ENCODE peak calls at places on chromosomes 5 and 9, in seven cellular contexts. Q, R, B, U, P, D and W are unnamed samples.

GRCh38 chr9:115548826-115549225 is 430.9 kb upstream of the TNC start:
- DNase-seq in P (no peak), Q (no peak), U (no peak), D (no peak), B (no peak), R (no peak), W (no peak)

GRCh38 chr5:158423623-158424200 is 564.8 kb upstream of the CLINT1 start:
- DNase-seq in D (peak; percentile 81), Q (no peak), P (no peak), R (no peak), B (no peak), U (no peak), W (no peak)

GRCh38 chr5:135564305-135564704 is 14.5 kb downstream of the CXCL14 start:
- DNase-seq in Q (no peak), U (no peak), P (no peak), R (no peak), B (no peak), D (no peak), W (no peak)

GRCh38 chr9:25678846-25679360 is 659 bp upstream of the TUSC1 start:
- DNase-seq in Q (no peak), U (no peak), R (no peak), P (no peak), B (no peak), D (peak; percentile 3), W (no peak)

GRCh38 chr5:79795764-79796398 is 106.2 kb downstream of the CMYA5 start:
- DNase-seq in B (no peak), D (no peak), P (peak; percentile 22), Q (no peak), U (peak; percentile 36), R (peak; percentile 85), W (no peak)

GRCh38 chr9:91374939-91375338 is 13.2 kb upstream of the AUH start:
- DNase-seq in D (peak; percentile 60), P (no peak), B (no peak), R (no peak), U (no peak), Q (no peak), W (no peak)

GRCh38 chr9:69877852-69878507 is 57.4 kb downstream of the CFAP95 start:
- DNase-seq in D (peak; percentile 53), Q (no peak), P (no peak), R (no peak), U (no peak), B (no peak), W (no peak)

GRCh38 chr5:138620661-138621224 is 45.5 kb upstream of the HSPA9 start:
- DNase-seq in Q (no peak), B (no peak), D (no peak), R (no peak), P (no peak), U (no peak), W (no peak)

GRCh38 chr9:90142580-90142979 is 500.0 kb downstream of the DIRAS2 start:
- DNase-seq in D (peak; percentile 31), Q (no peak), B (peak; percentile 74), U (no peak), R (peak; percentile 18), P (peak; percentile 17), W (no peak)

GRCh38 chr9:70439991-70440706 is 25.7 kb upstream of the KLF9 start:
- DNase-seq in Q (no peak), U (no peak), P (no peak), B (no peak), R (no peak), D (no peak), W (no peak)

GRCh38 chr5:170769236-170769635 is 14.3 kb upstream of the GABRP start:
- DNase-seq in Q (no peak), R (no peak), P (no peak), B (no peak), U (no peak), D (no peak), W (no peak)

GRCh38 chr9:136296434-136297015 is 7.4 kb downstream of the CCDC187 start:
- DNase-seq in B (no peak), R (no peak), Q (no peak), U (no peak), P (no peak), D (no peak), W (no peak)

GRCh38 chr9:15697459-15697858 is 144.6 kb downstream of the CCDC171 start:
- DNase-seq in Q (no peak), B (no peak), P (no peak), D (peak; percentile 39), R (no peak), U (no peak), W (no peak)

GRCh38 chr9:127223810-127224177 is 40.8 kb upstream of the GARNL3 start:
- DNase-seq in R (no peak), B (no peak), U (peak; percentile 28), Q (no peak), P (peak; percentile 34), D (no peak), W (no peak)

GRCh38 chr9:84138543-84138942 is 157.9 kb downstream of the RMI1 start:
- DNase-seq in U (no peak), Q (no peak), B (no peak), D (no peak), R (no peak), P (no peak), W (no peak)

GRCh38 chr9:84141762-84142370 is 161.3 kb downstream of the RMI1 start:
- DNase-seq in D (no peak), P (no peak), U (no peak), R (no peak), B (no peak), Q (no peak), W (no peak)

GRCh38 chr9:84137968-84138367 is 157.4 kb downstream of the RMI1 start:
- DNase-seq in Q (no peak), U (no peak), B (no peak), R (peak; percentile 52), D (no peak), P (no peak), W (no peak)

GRCh38 chr9:84139296-84140100 is 158.9 kb downstream of the RMI1 start:
- DNase-seq in D (peak; percentile 98), B (peak; percentile 79), R (peak; percentile 77), P (peak; percentile 26), U (peak; percentile 44), Q (no peak), W (no peak)

GRCh38 chr9:84140535-84141101 is 160.0 kb downstream of the RMI1 start:
- DNase-seq in R (peak; percentile 48), Q (no peak), U (no peak), P (no peak), D (no peak), B (peak; percentile 43), W (no peak)
- TF ChIP-seq POLR2A in R (no peak), Q (no peak), U (no peak), P (no peak), D (no peak), B (no peak), W (no peak)

GRCh38 chr5:179055436-179055835 is 4.7 kb upstream of the ZNF354C start:
- DNase-seq in Q (no peak), R (no peak), U (no peak), B (no peak), D (no peak), P (no peak), W (no peak)

GRCh38 chr5:179060116-179061008 is at the start of gene ZNF354C:
- DNase-seq in B (peak; percentile 86), R (peak; percentile 82), P (peak; percentile 86), Q (no peak), D (peak; percentile 93), U (peak; percentile 61), W (peak; percentile 23)

GRCh38 chr5:179065703-179066102 is 5.5 kb downstream of the ZNF354C start:
- DNase-seq in B (no peak), U (no peak), Q (no peak), R (no peak), D (no peak), P (no peak), W (no peak)

DNA sequence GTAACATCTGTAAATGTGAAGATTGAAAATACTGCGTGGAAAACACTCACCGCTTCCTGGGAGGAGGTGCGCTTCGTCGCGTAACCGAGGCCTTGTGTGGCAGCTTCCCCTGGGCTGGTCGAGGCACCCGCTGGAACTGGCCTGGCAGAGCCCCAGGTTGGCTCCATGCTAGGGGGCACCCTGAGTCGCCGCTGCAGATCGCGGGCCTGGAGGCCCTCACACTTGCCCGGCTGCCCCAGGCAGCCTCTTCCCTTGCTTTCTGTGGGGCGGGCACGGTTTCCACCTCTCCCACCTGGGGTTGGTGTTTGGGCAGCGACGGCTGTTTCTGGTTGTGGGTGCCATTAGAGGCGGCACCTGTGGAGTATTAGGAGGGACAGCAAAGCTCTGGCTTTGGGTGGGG is 852 bp downstream of the ZNF354C start:
- DNase-seq in B (no peak), Q (no peak), R (no peak), D (no peak), U (no peak), P (peak; percentile 15), W (no peak)
- H3K9me3 ChIP-seq in B (peaks cover 6% of the 10 kb centered on the region), Q (no peaks in the 10 kb centered on the region), R (no peaks in the 10 kb centered on the region), D (no peaks in the 10 kb centered on the region), U (peaks cover 13% of the 10 kb centered on the region), P (no peaks in the 10 kb centered on the region), W (peaks cover 17% of the 10 kb centered on the region)

DNA sequence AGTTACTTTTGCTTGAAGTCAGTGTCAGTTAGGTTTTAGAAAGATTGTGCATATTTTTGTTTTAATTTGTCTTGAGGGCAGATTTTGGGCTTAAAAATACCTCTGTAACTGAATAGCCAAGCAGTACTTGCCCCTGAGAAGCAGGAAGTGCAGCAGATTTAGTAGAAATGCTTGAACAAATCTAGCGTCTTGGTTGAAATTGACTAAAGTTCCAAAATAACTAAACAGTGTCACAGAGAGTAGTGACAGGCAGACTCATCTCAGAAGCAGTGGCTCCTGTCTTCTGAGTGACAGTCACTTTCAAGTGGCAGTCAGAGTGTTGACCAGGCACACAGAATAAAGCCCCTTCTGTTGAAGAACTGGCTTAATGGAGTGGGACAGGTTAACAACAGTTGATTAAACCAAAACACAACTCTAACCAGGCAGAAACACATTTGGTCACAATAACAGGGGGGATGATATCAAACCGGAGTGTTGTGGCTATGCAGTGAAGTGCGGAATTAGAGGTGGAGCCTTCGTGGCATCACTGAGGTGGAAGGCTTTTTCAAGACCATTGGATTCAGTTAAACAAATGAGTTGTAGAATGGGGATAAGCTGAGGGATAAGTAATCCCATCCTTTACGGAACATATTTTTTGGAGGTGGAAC is 29.1 kb downstream of the TRIO start:
- DNase-seq in P (no peak), B (no peak), D (no peak), Q (no peak), U (no peak), R (no peak), W (no peak)
- H3K4me1 ChIP-seq in P (peaks cover 16% of the 10 kb centered on the region), B (peaks cover 84% of the 10 kb centered on the region), D (peaks cover 53% of the 10 kb centered on the region), Q (peaks cover 25% of the 10 kb centered on the region), U (no peaks in the 10 kb centered on the region), R (peaks cover 16% of the 10 kb centered on the region), W (peaks cover 3% of the 10 kb centered on the region)

DNA sequence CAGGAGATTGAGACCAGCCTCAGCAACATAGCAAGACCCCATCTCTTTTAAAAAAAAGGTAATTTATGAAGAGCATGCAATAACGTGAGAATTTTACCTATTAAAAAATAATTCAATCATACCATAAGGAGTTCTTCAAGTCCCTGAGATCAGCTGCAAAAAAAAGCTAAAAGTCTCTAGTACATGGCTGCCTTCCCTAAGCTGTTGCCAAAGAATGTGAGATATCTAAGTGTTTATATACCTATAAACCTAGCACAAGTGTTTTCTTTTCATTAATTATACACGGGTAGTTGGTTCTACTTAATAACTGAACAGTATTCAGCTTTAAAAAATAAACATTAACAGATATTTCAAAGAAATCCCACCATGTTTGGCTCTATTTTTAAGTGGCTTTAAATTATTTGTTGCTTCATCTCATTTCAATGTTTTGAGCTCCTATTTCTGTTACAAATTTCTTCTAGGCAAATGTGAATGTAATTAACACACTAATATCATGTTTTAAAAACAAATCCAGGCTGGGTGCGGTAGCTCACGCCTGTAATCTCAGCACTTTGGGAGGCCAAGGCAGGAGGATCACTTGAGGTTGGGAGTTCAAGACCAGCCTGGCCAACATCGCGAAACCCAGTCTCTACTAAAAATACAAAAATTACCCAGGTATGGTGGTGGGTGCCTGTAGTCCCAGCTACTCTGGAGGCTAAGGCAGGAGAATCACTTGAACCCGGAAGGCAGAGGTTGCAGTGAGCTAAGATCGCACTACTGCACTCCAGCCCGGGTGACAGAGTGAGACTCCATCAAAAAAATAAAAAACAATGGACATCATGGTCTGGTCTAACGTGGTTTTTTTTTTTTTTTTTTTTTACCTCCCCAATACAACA is 25.7 kb downstream of the FNBP1 start:
- DNase-seq in U (no peak), D (no peak), B (no peak), Q (no peak), P (no peak), R (no peak), W (no peak)
- TF ChIP-seq POLR2A in U (no peak), D (no peak), B (no peak), Q (no peak), P (no peak), R (no peak), W (no peak)